ENCODE peak calls at places on chromosome 19, in ten cellular contexts. N is lower leg skin, P is upper lobe of right lung, Y is type B pancreatic cell, K is omental fat pad, E is fibroblast of lung, V is uterus, U is tibial nerve, L is progenitor cell of endocrine pancreas, R is AG09319. J is an unnamed sample.

GRCh38 chr19:53991224-53992113 is at the start of gene CACNG6:
- DNase-seq in N (no peak), P (no peak), Y (no peak), K (no peak), E (peak; percentile 24), V (no peak), U (no peak), L (peak; percentile 62), R (no peak), J (no peak)

GRCh38 chr19:19997656-19998268 is 41.5 kb downstream of the ZNF682 start:
- DNase-seq in N (no peak), P (no peak), Y (no peak), K (peak; percentile 27), E (no peak), V (peak; percentile 15), U (no peak), L (no peak), R (no peak), J (no peak)

GRCh38 chr19:27906081-27906480 is 1306.9 kb downstream of the UQCRFS1 start:
- DNase-seq in N (no peak), P (no peak), Y (no peak), K (no peak), E (no peak), V (no peak), U (no peak), L (no peak), R (no peak), J (no peak)

GRCh38 chr19:3657395-3657769 is 30.8 kb upstream of the CACTIN start:
- DNase-seq in N (no peak), P (no peak), Y (no peak), K (no peak), E (no peak), V (no peak), U (no peak), L (no peak), R (no peak), J (no peak)

GRCh38 chr19:14407889-14408640 is 11.1 kb downstream of the DDX39A start:
- DNase-seq in N (no peak), P (no peak), Y (no peak), K (no peak), E (no peak), V (no peak), U (no peak), L (no peak), R (no peak), J (no peak)

GRCh38 chr19:40530091-40530901 is 46.4 kb upstream of the SHKBP1 start:
- DNase-seq in N (no peak), P (no peak), Y (no peak), K (no peak), E (no peak), V (no peak), U (no peak), L (peak; percentile 62), R (no peak), J (peak; percentile 77)

GRCh38 chr19:48807590-48808308 is 3.1 kb downstream of the BCAT2 start:
- DNase-seq in N (no peak), P (no peak), Y (no peak), K (no peak), E (no peak), V (no peak), U (no peak), L (no peak), R (no peak), J (no peak)

GRCh38 chr19:6728346-6728745 is 7.9 kb upstream of the C3 start:
- DNase-seq in N (no peak), P (peak; percentile 79), Y (no peak), K (no peak), E (no peak), V (no peak), U (no peak), L (no peak), R (no peak), J (no peak)

GRCh38 chr19:17330546-17331253 is 4.0 kb downstream of the ANO8 start:
- DNase-seq in N (no peak), P (no peak), Y (no peak), K (no peak), E (no peak), V (no peak), U (no peak), L (no peak), R (no peak), J (no peak)

GRCh38 chr19:43759515-43759914 is 4.8 kb upstream of the SMG9 start:
- DNase-seq in N (no peak), P (no peak), Y (no peak), K (no peak), E (peak; percentile 76), V (no peak), U (no peak), L (no peak), R (no peak), J (no peak)
- TF ChIP-seq CTCF in N (no peak), P (no peak), Y (peak; percentile 58), K (no peak), E (peak; percentile 70), V (no peak), U (no peak), L (peak; percentile 19), R (peak; percentile 66), J (no peak)

DNA sequence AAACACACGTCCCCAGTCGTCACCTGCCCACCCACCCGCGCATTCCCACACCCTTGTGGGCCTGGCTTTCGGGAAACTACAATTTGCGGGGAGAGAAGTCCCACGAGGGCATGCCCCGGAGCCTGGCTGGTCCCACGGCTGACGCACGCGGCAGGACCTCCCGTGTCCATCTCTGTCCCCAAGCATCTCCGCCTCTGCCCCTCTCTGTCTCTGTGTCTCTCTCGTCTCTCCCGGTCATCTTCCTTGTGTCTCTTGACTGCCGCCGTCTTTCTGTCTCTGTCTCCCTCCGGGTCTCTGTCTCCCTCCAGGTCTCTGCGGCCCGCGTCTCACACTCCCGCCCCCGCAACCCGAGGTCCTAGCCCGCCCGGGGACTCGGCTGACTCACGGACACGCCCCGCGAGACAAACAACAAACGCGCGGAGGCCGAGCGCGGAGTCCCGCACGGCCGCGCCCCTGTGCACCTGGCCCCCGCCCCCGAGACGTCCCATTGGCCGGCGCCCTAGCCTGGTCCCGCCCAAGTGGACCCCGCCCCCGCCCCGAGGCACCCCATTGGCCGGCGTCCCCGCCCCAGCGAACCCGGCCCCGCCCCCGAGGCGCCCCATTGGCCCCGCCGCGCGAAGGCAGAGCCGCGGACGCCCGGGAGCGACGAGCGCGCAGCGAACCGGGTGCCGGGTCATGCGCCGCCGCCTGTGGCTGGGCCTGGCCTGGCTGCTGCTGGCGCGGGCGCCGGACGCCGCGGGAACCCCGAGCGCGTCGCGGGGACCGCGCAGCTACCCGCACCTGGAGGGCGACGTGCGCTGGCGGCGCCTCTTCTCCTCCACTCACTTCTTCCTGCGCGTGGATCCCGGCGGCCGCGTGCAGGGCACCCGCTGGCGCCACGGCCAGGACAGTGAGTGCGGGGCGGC is at the start of gene FGF22:
- DNase-seq in N (peak; percentile 89), P (peak; percentile 96), Y (peak; percentile 92), K (peak; percentile 82), E (peak; percentile 81), V (peak; percentile 91), U (peak; percentile 91), L (peak; percentile 89), R (peak; percentile 46), J (peak; percentile 88)
- TF ChIP-seq CTCF in N (no peak), P (no peak), Y (no peak), K (no peak), E (no peak), V (peak; percentile 13), U (no peak), L (no peak), R (no peak), J (no peak)

GRCh38 chr19:13087795-13088537 is 14.7 kb downstream of the LYL1 start:
- DNase-seq in N (no peak), P (no peak), Y (no peak), K (no peak), E (no peak), V (no peak), U (no peak), L (no peak), R (no peak), J (no peak)

GRCh38 chr19:13087295-13087694 is 15.4 kb downstream of the LYL1 start:
- DNase-seq in N (no peak), P (no peak), Y (no peak), K (no peak), E (no peak), V (no peak), U (no peak), L (no peak), R (no peak), J (no peak)

GRCh38 chr19:13089857-13090507 is 12.7 kb downstream of the LYL1 start:
- DNase-seq in N (no peak), P (no peak), Y (no peak), K (no peak), E (no peak), V (no peak), U (no peak), L (no peak), R (no peak), J (no peak)

GRCh38 chr19:13090511-13091231 is 12.0 kb downstream of the LYL1 start:
- DNase-seq in N (no peak), P (no peak), Y (no peak), K (no peak), E (no peak), V (no peak), U (no peak), L (no peak), R (no peak), J (no peak)

GRCh38 chr19:13089139-13089856 is 13.4 kb downstream of the LYL1 start:
- DNase-seq in N (no peak), P (no peak), Y (no peak), K (no peak), E (no peak), V (no peak), U (no peak), L (no peak), R (no peak), J (no peak)
- TF ChIP-seq CTCF in N (no peak), P (no peak), Y (peak; percentile 63), K (no peak), E (peak; percentile 38), V (peak; percentile 20), U (no peak), L (peak; percentile 59), R (peak; percentile 29), J (no peak)

GRCh38 chr19:29784598-29785223 is 27.1 kb upstream of the CCNE1 start:
- DNase-seq in N (no peak), P (no peak), Y (no peak), K (no peak), E (no peak), V (no peak), U (no peak), L (no peak), R (no peak), J (no peak)

GRCh38 chr19:29789007-29789406 is 22.8 kb upstream of the CCNE1 start:
- DNase-seq in N (no peak), P (no peak), Y (no peak), K (no peak), E (no peak), V (no peak), U (no peak), L (no peak), R (no peak), J (no peak)

GRCh38 chr19:29785360-29785759 is 26.4 kb upstream of the CCNE1 start:
- DNase-seq in N (no peak), P (no peak), Y (no peak), K (no peak), E (no peak), V (no peak), U (no peak), L (no peak), R (no peak), J (no peak)

GRCh38 chr19:29783627-29784190 is 28.1 kb upstream of the CCNE1 start:
- DNase-seq in N (no peak), P (no peak), Y (no peak), K (no peak), E (no peak), V (no peak), U (no peak), L (no peak), R (no peak), J (no peak)

GRCh38 chr19:29785955-29786589 is 25.7 kb upstream of the CCNE1 start:
- DNase-seq in N (no peak), P (no peak), Y (no peak), K (no peak), E (no peak), V (no peak), U (no peak), L (no peak), R (no peak), J (no peak)
- TF ChIP-seq CTCF in N (no peak), P (no peak), Y (peak; percentile 37), K (no peak), E (no peak), V (no peak), U (no peak), L (no peak), R (no peak), J (no peak)

J was measured in mesothelial cell of epicardium.